ENCODE peak calls at places on chromosomes 12 and 14, in ten cellular contexts. E is left kidney; L is SIG-M5; V is mucosa of descending colon; N is neural progenitor cell; Y is tibial nerve; A is ACHN; P is amniotic stem cell; W is heart left ventricle; G is effector memory CD4-positive, alpha-beta T cell. H is an unnamed sample.

GRCh38 chr12:52903285-52903854 is 1.5 kb downstream of the KRT8 start:
- DNase-seq in Y (peak; percentile 45), L (no peak), N (peak; percentile 96), P (no peak), W (peak; percentile 88), A (peak; percentile 89), E (peak; percentile 96), G (peak; percentile 2), V (peak; percentile 89), H (no peak)

GRCh38 chr12:48198619-48198973 is 4.5 kb downstream of the OR10AD1 start:
- DNase-seq in N (no peak), G (no peak), W (peak; percentile 79), L (no peak), A (peak; percentile 18), V (peak; percentile 71), P (no peak), E (peak; percentile 67), Y (no peak), H (no peak)

GRCh38 chr12:57390174-57390573 is 40.7 kb downstream of the R3HDM2 start:
- DNase-seq in E (no peak), L (no peak), V (no peak), P (no peak), N (no peak), W (no peak), A (no peak), G (no peak), Y (no peak), H (no peak)

GRCh38 chr14:37116933-37117844 is 55.2 kb downstream of the SLC25A21 start:
- DNase-seq in E (peak; percentile 35), N (no peak), Y (no peak), L (no peak), P (no peak), G (no peak), W (no peak), A (peak; percentile 15), V (no peak), H (no peak)

GRCh38 chr12:27133022-27133590 is 50.7 kb upstream of the C12orf71 start:
- DNase-seq in N (no peak), V (no peak), L (no peak), G (no peak), Y (no peak), A (no peak), E (no peak), W (no peak), P (no peak), H (no peak)

GRCh38 chr14:67833403-67833802 is 13.8 kb downstream of the RAD51B start:
- DNase-seq in W (no peak), A (no peak), P (no peak), E (no peak), N (no peak), L (no peak), Y (no peak), V (no peak), G (no peak), H (no peak)

GRCh38 chr12:1632702-1633101 is 3.7 kb downstream of the WNT5B start:
- DNase-seq in A (no peak), Y (no peak), P (no peak), E (no peak), L (no peak), N (no peak), G (no peak), V (no peak), W (peak; percentile 66), H (no peak)

GRCh38 chr14:105346200-105346533 is 31.6 kb downstream of the PACS2 start:
- DNase-seq in N (no peak), E (no peak), A (no peak), L (no peak), P (no peak), V (no peak), W (no peak), Y (no peak), G (no peak), H (no peak)

GRCh38 chr12:7872565-7873304 is at the start of gene SLC2A14:
- DNase-seq in P (no peak), A (no peak), N (no peak), G (no peak), L (no peak), Y (no peak), V (no peak), E (peak; percentile 12), W (no peak), H (no peak)

GRCh38 chr12:19547258-19547657 is 108.0 kb downstream of the AEBP2 start:
- DNase-seq in L (no peak), E (peak; percentile 75), Y (no peak), W (no peak), G (no peak), N (no peak), A (no peak), V (no peak), P (no peak), H (no peak)